ENCODE peak calls at places on chromosome 10, in eight cellular contexts. H is CD4-positive, CD25-positive, alpha-beta regulatory T cell; K is PC-3; E is fibroblast of lung; T is effector memory CD4-positive, alpha-beta T cell; G is colonic mucosa; O is breast epithelium; R is lower lobe of right lung. B is an unnamed sample. For H3K4me1, the result is how much of the 10 kb centered on the place peaks cover.

GRCh38 chr10:33706746-33707145 is 372.3 kb upstream of the NRP1 start:
- DNase-seq in H (no peak), K (peak), E (peak), T (no peak), G (no peak), O (no peak), R (no peak), B (no peak)

GRCh38 chr10:67256984-67257383 is 331.1 kb downstream of the LRRTM3 start:
- DNase-seq in H (no peak), K (no peak), E (peak), T (no peak), G (no peak), O (no peak), R (no peak), B (no peak)

GRCh38 chr10:21724695-21725371 is 190.8 kb downstream of the MLLT10 start:
- DNase-seq in H (peak), K (peak), E (peak), T (no peak), G (peak), O (peak), R (peak), B (peak)

GRCh38 chr10:21173433-21173963 is 276.4 kb upstream of the NEBL start:
- DNase-seq in H (no peak), K (no peak), E (no peak), T (no peak), G (peak), O (peak), R (peak), B (no peak)

GRCh38 chr10:60853107-60853506 is 74.8 kb downstream of the CDK1 start:
- DNase-seq in H (no peak), K (no peak), E (no peak), T (no peak), G (no peak), O (no peak), R (no peak), B (no peak)

GRCh38 chr10:127148066-127148932 is 48.1 kb downstream of the INSYN2A start:
- DNase-seq in H (no peak), K (peak), E (peak), T (no peak), G (no peak), O (no peak), R (no peak), B (no peak)

GRCh38 chr10:44416021-44416758 is 31.3 kb upstream of the CXCL12 start:
- DNase-seq in H (no peak), K (no peak), E (peak), T (no peak), G (no peak), O (no peak), R (no peak), B (no peak)

GRCh38 chr10:47076949-47077348 is 165.7 kb downstream of the PTPN20 start:
- DNase-seq in H (no peak), K (no peak), E (peak), T (no peak), G (no peak), O (no peak), R (no peak), B (no peak)

GRCh38 chr10:100519321-100520051 is at the start of gene SEC31B:
- DNase-seq in H (no peak), K (no peak), E (no peak), T (no peak), G (peak), O (no peak), R (peak), B (no peak)

GRCh38 chr10:88689366-88689765 is 16.7 kb upstream of the LIPK start:
- DNase-seq in H (no peak), K (no peak), E (no peak), T (no peak), G (no peak), O (no peak), R (no peak), B (no peak)

GRCh38 chr10:34407227-34407626 is 407.9 kb downstream of the PARD3 start:
- DNase-seq in H (no peak), K (no peak), E (peak), T (no peak), G (no peak), O (no peak), R (no peak), B (no peak)

GRCh38 chr10:44974628-44975431 is 3.8 kb downstream of the DEPP1 start:
- DNase-seq in H (peak), K (peak), E (peak), T (peak), G (peak), O (no peak), R (peak), B (peak)

GRCh38 chr10:34705563-34705962 is 109.5 kb downstream of the PARD3 start:
- DNase-seq in H (no peak), K (peak), E (no peak), T (no peak), G (no peak), O (no peak), R (no peak), B (no peak)

GRCh38 chr10:88138319-88138848 is 275.0 kb downstream of the PTEN start:
- DNase-seq in H (no peak), K (no peak), E (no peak), T (no peak), G (no peak), O (no peak), R (no peak), B (no peak)

GRCh38 chr10:112967200-112967599 is 17.2 kb downstream of the TCF7L2 start:
- DNase-seq in H (no peak), K (peak), E (peak), T (no peak), G (no peak), O (no peak), R (no peak), B (no peak)

GRCh38 chr10:126520918-126521317 is 132.6 kb upstream of the ADAM12 start:
- DNase-seq in H (no peak), K (no peak), E (no peak), T (no peak), G (no peak), O (no peak), R (no peak), B (no peak)

GRCh38 chr10:59018977-59019376 is 157.5 kb upstream of the PHYHIPL start:
- DNase-seq in H (no peak), K (no peak), E (no peak), T (no peak), G (no peak), O (no peak), R (no peak), B (no peak)

GRCh38 chr10:71868192-71868697 is 17.2 kb upstream of the PSAP start:
- DNase-seq in H (no peak), K (peak), E (peak), T (no peak), G (peak), O (no peak), R (peak), B (peak)

GRCh38 chr10:42753126-42753506 is 29.5 kb upstream of the BMS1 start:
- DNase-seq in H (peak), K (peak), E (peak), T (peak), G (peak), O (no peak), R (peak), B (peak)

GRCh38 chr10:88527245-88527644 is 55.9 kb downstream of the RNLS start:
- DNase-seq in H (no peak), K (no peak), E (no peak), T (no peak), G (no peak), O (no peak), R (no peak), B (no peak)

GRCh38 chr10:91978585-91978984 is 55.0 kb downstream of the BTAF1 start:
- DNase-seq in H (no peak), K (no peak), E (no peak), T (no peak), G (no peak), O (no peak), R (no peak), B (no peak)

GRCh38 chr10:80253266-80253962 is 36.0 kb downstream of the MAT1A start:
- DNase-seq in H (peak), K (no peak), E (no peak), T (no peak), G (no peak), O (no peak), R (no peak), B (no peak)

GRCh38 chr10:78552261-78552811 is 516.4 kb upstream of the ZMIZ1 start:
- DNase-seq in H (no peak), K (no peak), E (peak), T (no peak), G (no peak), O (no peak), R (no peak), B (no peak)

GRCh38 chr10:6128591-6129383 is 40.0 kb downstream of the RBM17 start:
- DNase-seq in H (no peak), K (no peak), E (peak), T (no peak), G (no peak), O (no peak), R (no peak), B (no peak)

GRCh38 chr10:59876695-59877094 is 29.7 kb downstream of the CCDC6 start:
- DNase-seq in H (no peak), K (peak), E (no peak), T (no peak), G (no peak), O (no peak), R (no peak), B (no peak)

GRCh38 chr10:131694168-131694962 is 206.4 kb upstream of the PPP2R2D start:
- DNase-seq in H (no peak), K (no peak), E (no peak), T (no peak), G (no peak), O (no peak), R (no peak), B (no peak)

GRCh38 chr10:34109952-34110702 is 705.0 kb downstream of the PARD3 start:
- DNase-seq in H (no peak), K (peak), E (peak), T (no peak), G (no peak), O (no peak), R (no peak), B (no peak)

GRCh38 chr10:55137063-55137462 is 336.0 kb upstream of the PCDH15 start:
- DNase-seq in H (no peak), K (no peak), E (no peak), T (no peak), G (no peak), O (no peak), R (no peak), B (no peak)

GRCh38 chr10:32271617-32272016 is 75.3 kb downstream of the EPC1 start:
- DNase-seq in H (no peak), K (peak), E (peak), T (no peak), G (no peak), O (no peak), R (no peak), B (no peak)

GRCh38 chr10:3412646-3413045 is 240.1 kb upstream of the PITRM1 start:
- DNase-seq in H (no peak), K (no peak), E (no peak), T (no peak), G (no peak), O (no peak), R (no peak), B (no peak)

GRCh38 chr10:97532935-97533671 is 34.4 kb downstream of the UBTD1 start:
- DNase-seq in H (no peak), K (no peak), E (peak), T (no peak), G (no peak), O (no peak), R (no peak), B (no peak)

GRCh38 chr10:118046491-118047362 is at the start of gene RAB11FIP2:
- DNase-seq in H (peak), K (peak), E (peak), T (peak), G (peak), O (peak), R (peak), B (peak)
- H3K4me1 ChIP-seq in H (under half), K (under half), E (under half), T (under half), G (under half), O (under half), R (under half), B (under half)

GRCh38 chr10:102267748-102268147 is 22.4 kb downstream of the GBF1 start:
- DNase-seq in H (no peak), K (peak), E (peak), T (no peak), G (no peak), O (no peak), R (no peak), B (no peak)

GRCh38 chr10:102262744-102263370 is 17.5 kb downstream of the GBF1 start:
- DNase-seq in H (no peak), K (no peak), E (no peak), T (no peak), G (no peak), O (no peak), R (no peak), B (no peak)

GRCh38 chr10:102266670-102267069 is 21.3 kb downstream of the GBF1 start:
- DNase-seq in H (no peak), K (no peak), E (no peak), T (no peak), G (no peak), O (no peak), R (no peak), B (no peak)

GRCh38 chr10:102261196-102261595 is 15.9 kb downstream of the GBF1 start:
- DNase-seq in H (no peak), K (no peak), E (no peak), T (no peak), G (no peak), O (no peak), R (no peak), B (no peak)

DNA sequence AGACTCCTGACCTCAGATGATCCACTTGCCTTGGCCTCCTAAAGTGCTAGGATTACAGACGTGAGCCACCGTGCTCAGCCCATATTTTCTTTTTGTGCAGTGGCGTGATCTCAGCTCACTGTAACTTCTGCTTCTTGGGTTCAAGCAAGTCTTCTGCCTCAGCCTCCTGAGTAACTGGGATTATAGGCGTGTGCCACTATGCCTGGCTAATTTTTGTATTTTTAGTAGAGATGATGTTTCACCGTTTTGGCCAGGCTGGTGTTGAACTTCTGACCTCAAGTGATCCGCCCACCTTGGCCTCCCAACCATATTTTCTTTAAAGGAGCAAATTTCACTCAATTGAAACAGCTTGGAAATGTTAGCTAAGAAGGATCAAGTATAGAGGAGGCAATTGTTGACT is 16.5 kb downstream of the GBF1 start:
- DNase-seq in H (no peak), K (no peak), E (no peak), T (no peak), G (no peak), O (no peak), R (no peak), B (no peak)
- H3K4me1 ChIP-seq in H (under half), K (under half), E (under half), T (under half), G (under half), O (under half), R (under half), B (under half)

GRCh38 chr10:123145542-123146012 is 2.4 kb upstream of the HMX2 start:
- DNase-seq in H (no peak), K (no peak), E (no peak), T (no peak), G (no peak), O (no peak), R (no peak), B (no peak)
- H3K4me1 ChIP-seq in H (half or more), K (under half), E (under half), T (half or more), G (under half), O (under half), R (under half), B (under half)

GRCh38 chr10:62014510-62014909 is 113.0 kb downstream of the ARID5B start:
- DNase-seq in H (no peak), K (no peak), E (no peak), T (no peak), G (no peak), O (no peak), R (no peak), B (no peak)
- H3K4me1 ChIP-seq in H (under half), K (under half), E (under half), T (under half), G (under half), O (under half), R (under half), B (under half)

GRCh38 chr10:110859206-110859946 is 12.4 kb upstream of the PDCD4 start:
- DNase-seq in H (no peak), K (no peak), E (no peak), T (no peak), G (peak), O (no peak), R (no peak), B (no peak)
- H3K4me1 ChIP-seq in H (half or more), K (under half), E (under half), T (half or more), G (under half), O (under half), R (half or more), B (under half)

DNA sequence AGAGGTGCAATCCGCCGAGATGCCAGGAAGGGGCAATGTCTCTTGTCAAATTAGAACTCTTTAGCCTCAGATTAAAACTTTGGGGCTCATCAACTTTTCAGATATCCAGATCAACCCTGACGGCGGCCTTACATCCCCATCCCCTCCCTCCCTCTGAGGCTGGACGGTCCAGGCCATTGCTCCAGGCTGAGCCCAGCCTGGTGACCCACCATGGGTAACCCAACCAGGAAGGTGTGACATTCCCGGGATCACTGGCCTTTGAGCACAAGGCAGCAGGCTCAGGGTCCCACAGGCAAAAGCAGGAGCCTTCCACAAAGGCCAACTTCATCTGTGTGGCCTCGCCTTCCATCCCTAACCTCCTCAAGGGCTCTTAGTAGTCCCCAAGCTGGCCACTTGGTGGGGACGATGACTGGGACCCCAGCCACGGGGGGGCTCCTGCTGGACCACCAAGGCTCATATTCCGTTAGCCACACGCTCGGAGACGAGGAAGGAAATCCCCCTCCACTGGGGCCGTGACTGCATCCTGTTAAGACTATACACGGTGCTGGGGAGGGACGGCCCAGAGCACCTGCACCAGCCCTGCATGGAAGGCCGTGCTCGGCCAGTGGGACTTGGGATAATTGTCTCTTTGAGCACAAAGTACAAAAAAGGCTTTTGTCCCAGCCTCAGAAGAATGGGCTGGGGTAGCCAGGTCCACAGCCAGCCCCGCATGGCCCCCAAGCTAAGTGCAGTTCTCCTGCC is 62.8 kb downstream of the ZRANB1 start:
- DNase-seq in H (no peak), K (no peak), E (no peak), T (no peak), G (no peak), O (peak), R (peak), B (no peak)
- H3K4me1 ChIP-seq in H (under half), K (under half), E (under half), T (under half), G (under half), O (under half), R (under half), B (under half)

B was measured in Peyer's patch.